ENCODE peak calls at places on chromosomes 6 and 20, in four cellular contexts. A, G, J and C are unnamed samples.
A peak's percentile ranks its signal among the peaks of the same experiment; 100 is the strongest.

GRCh38 chr6:38453302-38453701 is 186.4 kb downstream of the BTBD9 start:
- DNase-seq in J (no peak), A (no peak), G (no peak), C (no peak)

GRCh38 chr20:19823971-19824370 is 65.9 kb downstream of the RIN2 start:
- DNase-seq in G (no peak), A (peak; percentile 2), J (no peak), C (no peak)

GRCh38 chr20:22576733-22577514 is 7.4 kb downstream of the FOXA2 start:
- DNase-seq in A (no peak), G (no peak), J (no peak), C (no peak)

GRCh38 chr6:133699986-133700385 is 188.9 kb upstream of the TCF21 start:
- DNase-seq in G (no peak), J (no peak), A (no peak), C (peak; percentile 35)

GRCh38 chr6:131949909-131950766 is 1.0 kb downstream of the CCN2 start:
- DNase-seq in A (no peak), J (no peak), G (peak; percentile 50), C (peak; percentile 92)

GRCh38 chr6:110881929-110882629 is 7.5 kb downstream of the AMD1 start:
- DNase-seq in A (no peak), J (no peak), G (no peak), C (peak; percentile 44)

GRCh38 chr6:17015144-17015543 is 86.7 kb upstream of the STMND1 start:
- DNase-seq in A (no peak), G (no peak), J (peak; percentile 13), C (peak; percentile 89)

GRCh38 chr6:15457121-15457646 is 205.6 kb downstream of the DTNBP1 start:
- DNase-seq in J (no peak), A (no peak), G (no peak), C (no peak)

GRCh38 chr6:35831257-35832007 is 26.3 kb downstream of the LHFPL5 start:
- DNase-seq in J (no peak), G (no peak), A (no peak), C (no peak)

GRCh38 chr20:32960849-32961731 is 43.1 kb downstream of the SUN5 start:
- DNase-seq in J (no peak), G (no peak), A (no peak), C (no peak)

GRCh38 chr20:1632228-1632577 is 12.4 kb upstream of the SIRPB1 start:
- DNase-seq in G (no peak), J (no peak), A (no peak), C (no peak)

GRCh38 chr6:42320762-42321161 is 103.1 kb upstream of the MRPS10 start:
- DNase-seq in G (no peak), A (no peak), J (no peak), C (no peak)

GRCh38 chr6:1313364-1313754 is 1.5 kb downstream of the FOXQ1 start:
- DNase-seq in G (no peak), A (no peak), J (no peak), C (no peak)

GRCh38 chr6:10481101-10481500 is 40.0 kb upstream of the GCNT2 start:
- DNase-seq in G (no peak), J (no peak), A (no peak), C (no peak)

GRCh38 chr6:109093732-109094131 is 914 bp downstream of the SESN1 start:
- DNase-seq in G (no peak), J (no peak), A (peak; percentile 36), C (peak; percentile 14)

GRCh38 chr6:14758421-14759043 is 487.3 kb upstream of the JARID2 start:
- DNase-seq in G (no peak), A (no peak), J (no peak), C (peak; percentile 30)

GRCh38 chr6:138018297-138018696 is 88.9 kb downstream of the PERP start:
- DNase-seq in G (no peak), A (no peak), J (no peak), C (no peak)

GRCh38 chr20:57686931-57687652 is 22.7 kb downstream of the PMEPA1 start:
- DNase-seq in G (no peak), J (no peak), A (no peak), C (no peak)
- TF ChIP-seq ELK1 in G (no peak), J (no peak), A (no peak), C (no peak)

DNA sequence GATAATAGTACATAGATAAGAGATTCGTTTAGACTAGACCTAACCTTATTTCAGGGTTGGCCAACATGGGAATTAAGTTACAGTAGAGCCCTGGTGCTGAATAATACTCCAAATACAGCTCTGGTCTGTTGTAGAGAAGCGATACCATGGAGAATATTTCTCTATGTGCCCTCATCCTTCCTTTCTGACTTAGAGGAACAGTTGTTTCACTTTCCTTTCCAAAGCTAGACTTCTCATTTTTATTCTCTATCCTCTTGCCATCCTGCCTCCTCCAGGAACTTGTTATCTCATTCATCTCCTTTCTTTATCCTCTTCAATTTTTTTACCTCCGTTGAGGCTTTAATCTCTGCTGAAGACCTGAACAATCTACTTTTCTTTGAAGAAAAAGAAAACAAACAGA is 68.9 kb downstream of the EDN1 start:
- DNase-seq in A (no peak), G (no peak), J (no peak), C (no peak)
- TF ChIP-seq SMC3 in A (no peak), G (no peak), J (no peak), C (no peak)

GRCh38 chr20:37615507-37616425 is 78.1 kb upstream of the CTNNBL1 start:
- DNase-seq in A (peak; percentile 70), G (peak; percentile 71), J (no peak), C (no peak)

GRCh38 chr20:37611852-37612251 is 82.0 kb upstream of the CTNNBL1 start:
- DNase-seq in G (no peak), A (no peak), J (no peak), C (no peak)

GRCh38 chr20:37611346-37611745 is 82.5 kb upstream of the CTNNBL1 start:
- DNase-seq in J (no peak), G (no peak), A (no peak), C (no peak)

GRCh38 chr20:37610203-37610798 is 82.6 kb upstream of the BLCAP start:
- DNase-seq in G (no peak), A (no peak), J (no peak), C (no peak)
- TF ChIP-seq ELK1 in G (no peak), A (no peak), J (no peak), C (no peak)

GRCh38 chr20:62993856-62994494 is 12.8 kb downstream of the BHLHE23 start:
- DNase-seq in G (no peak), J (no peak), A (no peak), C (no peak)

GRCh38 chr20:62995481-62995880 is 11.3 kb downstream of the BHLHE23 start:
- DNase-seq in A (no peak), J (no peak), G (no peak), C (no peak)

GRCh38 chr20:62995898-62996595 is 10.7 kb downstream of the BHLHE23 start:
- DNase-seq in G (no peak), A (no peak), J (no peak), C (no peak)

GRCh38 chr20:62996596-62996982 is 10.2 kb downstream of the BHLHE23 start:
- DNase-seq in A (no peak), J (no peak), G (no peak), C (no peak)

DNA sequence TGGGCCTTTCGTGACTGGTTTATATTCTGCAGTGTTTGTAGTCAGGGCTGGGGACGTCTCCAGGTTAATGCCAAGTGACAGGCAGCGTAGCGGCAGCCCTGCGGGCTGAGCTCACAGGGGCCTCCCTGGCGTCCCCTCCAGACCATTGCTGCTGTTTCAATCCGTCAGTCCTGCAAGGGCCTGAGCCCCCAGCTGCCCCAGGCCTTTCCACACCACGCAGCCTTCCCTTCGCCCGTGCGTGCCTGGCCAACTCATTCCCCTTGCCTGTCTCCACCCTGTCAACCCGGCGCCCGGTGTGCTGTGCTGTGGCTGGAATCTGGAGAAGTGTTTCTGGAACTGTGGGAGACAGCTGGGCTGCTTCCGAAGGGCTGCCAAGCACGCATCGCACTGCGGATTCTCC is 11.9 kb downstream of the BHLHE23 start:
- DNase-seq in G (no peak), J (no peak), A (no peak), C (no peak)
- TF ChIP-seq SMC3 in G (no peak), J (no peak), A (no peak), C (no peak)

GRCh38 chr20:55135923-55136322 is 660.5 kb downstream of the DOK5 start:
- DNase-seq in A (no peak), J (no peak), G (no peak), C (no peak)
- TF ChIP-seq ELK1 in A (no peak), J (no peak), G (no peak), C (no peak)

DNA sequence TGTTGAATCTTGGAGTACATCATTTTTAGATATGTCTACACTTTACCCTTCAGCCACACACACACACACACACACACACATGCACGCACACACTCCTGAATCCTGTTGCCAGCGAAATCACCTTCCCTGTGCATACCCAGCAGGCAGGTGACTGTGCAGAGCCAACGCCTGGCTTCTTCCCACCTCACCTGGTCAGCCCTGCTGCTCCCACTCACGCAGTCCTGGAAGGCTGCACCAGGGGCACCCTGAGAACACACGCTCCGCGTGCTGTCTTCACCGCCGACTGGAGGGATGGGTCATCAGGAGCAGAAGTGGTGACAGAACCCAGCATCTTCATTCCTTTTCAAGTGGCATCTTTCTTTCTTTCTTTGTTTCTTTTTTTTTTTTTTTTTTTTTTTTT is 94.6 kb downstream of the TBXT start:
- DNase-seq in J (no peak), G (no peak), A (no peak), C (no peak)
- TF ChIP-seq SMC3 in J (no peak), G (no peak), A (no peak), C (no peak)

DNA sequence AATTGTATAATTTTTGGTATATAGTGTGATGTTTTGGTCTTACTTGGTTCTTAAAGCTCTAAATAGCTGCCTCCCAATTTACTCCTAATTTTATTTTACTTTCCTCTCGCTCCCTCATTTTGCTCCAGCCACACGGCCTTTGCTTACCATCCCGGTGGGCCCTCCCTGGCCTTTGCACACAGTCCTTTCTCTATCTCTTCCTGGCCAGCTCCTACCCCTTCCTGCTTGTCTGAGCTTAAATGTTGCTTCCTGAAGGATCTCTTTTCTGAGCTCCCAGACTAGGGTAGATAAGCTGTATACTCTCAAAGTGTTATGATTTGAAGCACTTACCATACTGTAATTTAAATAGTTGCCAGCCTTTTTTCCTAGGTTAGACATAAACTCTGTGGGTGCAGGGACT is 121.7 kb downstream of the UTRN start:
- DNase-seq in A (no peak), J (no peak), G (no peak), C (no peak)
- TF ChIP-seq ELK1 in A (no peak), J (no peak), G (no peak), C (no peak)

GRCh38 chr6:114033606-114034005 is 62.7 kb upstream of the HDAC2 start:
- DNase-seq in G (no peak), A (no peak), J (no peak), C (no peak)

GRCh38 chr6:114030767-114031166 is 59.8 kb upstream of the HDAC2 start:
- DNase-seq in J (no peak), A (no peak), G (no peak), C (no peak)
- TF ChIP-seq SMC3 in J (no peak), A (no peak), G (no peak), C (no peak)